ENCODE peak calls at places on chromosomes 13 and 19, in four cellular contexts. One of them, this sample, is unnamed.

GRCh38 chr13:98350746-98351330 is 173.8 kb upstream of the RNF113B start:
- DNase-seq in H1: no peak
- DNase-seq in K562: no peak
- DNase-seq in HepG2: no peak
- DNase-seq in this sample: no peak

GRCh38 chr13:104823709-104824108 is 1711.8 kb downstream of the EFNB2 start:
- DNase-seq in H1: no peak
- DNase-seq in HepG2: no peak
- DNase-seq in K562: no peak
- DNase-seq in this sample: no peak

GRCh38 chr19:43572172-43572588 is 3.1 kb downstream of the XRCC1 start:
- DNase-seq in K562: no peak
- DNase-seq in HepG2: no peak
- DNase-seq in H1: no peak
- DNase-seq in this sample: no peak

GRCh38 chr19:36213793-36214387 is 575 bp downstream of the ZNF565 start:
- DNase-seq in H1: no peak
- DNase-seq in HepG2: no peak
- DNase-seq in K562: peak
- DNase-seq in this sample: no peak

GRCh38 chr13:105874808-105875207 is 660.7 kb downstream of the EFNB2 start:
- DNase-seq in H1: no peak
- DNase-seq in K562: no peak
- DNase-seq in HepG2: no peak
- DNase-seq in this sample: no peak

GRCh38 chr13:28574617-28575142 is 79.8 kb upstream of the FLT1 start:
- DNase-seq in K562: peak
- DNase-seq in H1: no peak
- DNase-seq in HepG2: peak
- DNase-seq in this sample: peak

GRCh38 chr19:49823472-49823871 is 5.4 kb downstream of the MED25 start:
- DNase-seq in H1: no peak
- DNase-seq in HepG2: no peak
- DNase-seq in K562: no peak
- DNase-seq in this sample: no peak

GRCh38 chr13:93539914-93540313 is 313.3 kb downstream of the GPC6 start:
- DNase-seq in H1: no peak
- DNase-seq in K562: no peak
- DNase-seq in HepG2: peak
- DNase-seq in this sample: no peak

GRCh38 chr13:67186985-67187569 is 43.1 kb downstream of the PCDH9 start:
- DNase-seq in H1: no peak
- DNase-seq in HepG2: no peak
- DNase-seq in K562: no peak
- DNase-seq in this sample: peak

GRCh38 chr13:20814224-20814910 is 40.6 kb upstream of the EEF1AKMT1 start:
- DNase-seq in HepG2: no peak
- DNase-seq in K562: no peak
- DNase-seq in H1: no peak
- DNase-seq in this sample: peak

GRCh38 chr13:97849305-97849704 is 104.2 kb upstream of the IPO5 start:
- DNase-seq in K562: peak
- DNase-seq in HepG2: peak
- DNase-seq in H1: no peak
- DNase-seq in this sample: peak

GRCh38 chr19:32866564-32867265 is 2.9 kb downstream of the SLC7A9 start:
- DNase-seq in K562: no peak
- DNase-seq in HepG2: no peak
- DNase-seq in H1: no peak
- DNase-seq in this sample: no peak

GRCh38 chr13:96779691-96780090 is 214.6 kb downstream of the OXGR1 start:
- DNase-seq in K562: no peak
- DNase-seq in HepG2: no peak
- DNase-seq in H1: no peak
- DNase-seq in this sample: no peak

GRCh38 chr13:114194853-114195252 is 15.8 kb downstream of the CFAP97D2 start:
- DNase-seq in K562: no peak
- DNase-seq in H1: no peak
- DNase-seq in HepG2: no peak
- DNase-seq in this sample: no peak

GRCh38 chr13:27666951-27667350 is 45.3 kb downstream of the POLR1D start:
- DNase-seq in HepG2: no peak
- DNase-seq in K562: no peak
- DNase-seq in H1: no peak
- DNase-seq in this sample: no peak

GRCh38 chr13:110398564-110399507 is 91.8 kb downstream of the COL4A2 start:
- DNase-seq in H1: no peak
- DNase-seq in HepG2: no peak
- DNase-seq in K562: no peak
- DNase-seq in this sample: no peak

GRCh38 chr19:55341191-55342043 is 1.7 kb downstream of the KMT5C start:
- DNase-seq in HepG2: peak
- DNase-seq in K562: peak
- DNase-seq in H1: no peak
- DNase-seq in this sample: peak

GRCh38 chr13:108508263-108508662 is 121.1 kb upstream of the MYO16 start:
- DNase-seq in H1: no peak
- DNase-seq in K562: no peak
- DNase-seq in HepG2: peak
- DNase-seq in this sample: peak

GRCh38 chr19:38433268-38433733 is at the start of gene RYR1:
- DNase-seq in HepG2: no peak
- DNase-seq in K562: peak
- DNase-seq in H1: no peak
- DNase-seq in this sample: no peak

GRCh38 chr19:48510421-48511268 is 990 bp downstream of the LMTK3 start:
- DNase-seq in HepG2: no peak
- DNase-seq in H1: no peak
- DNase-seq in K562: peak
- DNase-seq in this sample: peak

GRCh38 chr13:32007494-32007893 is 24.1 kb upstream of the FRY start:
- DNase-seq in HepG2: no peak
- DNase-seq in K562: no peak
- DNase-seq in H1: no peak
- DNase-seq in this sample: no peak

GRCh38 chr13:93260591-93260990 is 34.0 kb downstream of the GPC6 start:
- DNase-seq in K562: no peak
- DNase-seq in HepG2: no peak
- DNase-seq in H1: no peak
- DNase-seq in this sample: no peak

GRCh38 chr19:19157808-19158207 is 12.3 kb downstream of the MEF2B start:
- DNase-seq in K562: no peak
- DNase-seq in HepG2: no peak
- DNase-seq in H1: no peak
- DNase-seq in this sample: no peak

GRCh38 chr13:98978280-98978679 is 416 bp upstream of the DOCK9 start:
- DNase-seq in K562: no peak
- DNase-seq in H1: no peak
- DNase-seq in HepG2: no peak
- DNase-seq in this sample: no peak

GRCh38 chr19:55257461-55258411 is 1.1 kb downstream of the PPP6R1 start:
- DNase-seq in H1: no peak
- DNase-seq in HepG2: no peak
- DNase-seq in K562: peak
- DNase-seq in this sample: no peak

GRCh38 chr13:52737900-52738299 is 1.7 kb downstream of the CNMD start:
- DNase-seq in H1: no peak
- DNase-seq in HepG2: no peak
- DNase-seq in K562: no peak
- DNase-seq in this sample: no peak
- TF ChIP-seq RNF2 in H1: no peak
- TF ChIP-seq RNF2 in HepG2: no peak
- TF ChIP-seq RNF2 in K562: no peak
- TF ChIP-seq RNF2 in this sample: no peak

GRCh38 chr19:10194500-10195198 is at the start of gene DNMT1:
- DNase-seq in H1: peak
- DNase-seq in K562: peak
- DNase-seq in HepG2: peak
- DNase-seq in this sample: peak
- TF ChIP-seq EP300 in H1: peak
- TF ChIP-seq EP300 in K562: peak
- TF ChIP-seq EP300 in HepG2: peak
- TF ChIP-seq EP300 in this sample: no peak

GRCh38 chr13:66180806-66181205 is 1049.3 kb downstream of the PCDH9 start:
- DNase-seq in K562: no peak
- DNase-seq in HepG2: no peak
- DNase-seq in H1: no peak
- DNase-seq in this sample: no peak
- TF ChIP-seq RNF2 in K562: no peak
- TF ChIP-seq RNF2 in HepG2: no peak
- TF ChIP-seq RNF2 in H1: no peak
- TF ChIP-seq RNF2 in this sample: no peak

GRCh38 chr13:45691667-45692066 is 10.5 kb upstream of the CBY2 start:
- DNase-seq in H1: no peak
- DNase-seq in HepG2: no peak
- DNase-seq in K562: no peak
- DNase-seq in this sample: no peak
- TF ChIP-seq EP300 in H1: no peak
- TF ChIP-seq EP300 in HepG2: no peak
- TF ChIP-seq EP300 in K562: no peak
- TF ChIP-seq EP300 in this sample: no peak